ENCODE peak calls at places on chromosomes 11 and 22, in ten cellular contexts. B, Y, W, L, H, C, D, Q, O and V are unnamed samples.

GRCh38 chr11:111905391-111905790 is 6.2 kb downstream of the CRYAB start:
- DNase-seq in B (no peak), W (no peak), L (no peak), H (no peak), C (no peak), D (no peak), O (no peak), Q (no peak), Y (no peak), V (no peak)

GRCh38 chr22:36571991-36572390 is 43.0 kb upstream of the EIF3D start:
- DNase-seq in B (no peak), C (no peak), W (no peak), L (no peak), O (no peak), Q (no peak), Y (no peak), H (no peak), D (no peak), V (no peak)

GRCh38 chr11:58625086-58625485 is 2.6 kb downstream of the CNTF start:
- DNase-seq in C (no peak), H (no peak), Y (no peak), L (no peak), Q (no peak), D (no peak), W (no peak), O (no peak), B (no peak), V (no peak)

GRCh38 chr11:5486003-5486402 is 2.5 kb upstream of the OR52D1 start:
- DNase-seq in O (no peak), W (no peak), D (no peak), B (no peak), L (no peak), C (no peak), Y (no peak), H (no peak), Q (no peak), V (no peak)

GRCh38 chr11:64619811-64620285 is 28.8 kb downstream of the SLC22A12 start:
- DNase-seq in Y (no peak), Q (peak), W (peak), D (peak), B (no peak), L (peak), C (no peak), O (no peak), H (peak), V (no peak)

GRCh38 chr11:32478277-32478731 is 43.0 kb upstream of the WT1 start:
- DNase-seq in L (no peak), Q (no peak), D (no peak), H (no peak), C (no peak), B (no peak), O (no peak), Y (no peak), W (no peak), V (no peak)

GRCh38 chr11:61392991-61393595 is 706 bp downstream of the TMEM216 start:
- DNase-seq in Q (peak), B (no peak), Y (peak), H (no peak), W (no peak), O (no peak), L (peak), C (peak), D (no peak), V (no peak)

GRCh38 chr11:67656278-67656922 is 5.9 kb upstream of the ACY3 start:
- DNase-seq in D (no peak), W (no peak), Y (no peak), O (no peak), B (no peak), Q (no peak), L (no peak), H (no peak), C (no peak), V (no peak)